ENCODE peak calls at places on chromosomes 3 and 15, in nine cellular contexts. One of them, this sample, is unnamed.

GRCh38 chr3:69999191-70000027 is at the start of gene SAMMSON:
- DNase-seq in HTR-8/SVneo: peak
- DNase-seq in neural crest cell: no peak
- DNase-seq in amygdala: peak
- DNase-seq in lung: no peak
- DNase-seq in GM12865: no peak
- DNase-seq in activated CD4-positive, alpha-beta T cell treated with anti-CD3 and anti-CD28 coated beads, Interleukin-2, amount 10 ng/mL, durations not matched to agents 7 days and 5 days: no peak
- DNase-seq in neuronal stem cell: no peak
- DNase-seq in mesendoderm: peak
- DNase-seq in this sample: peak

GRCh38 chr15:78540955-78541743 is 905 bp downstream of the PSMA4 start:
- DNase-seq in HTR-8/SVneo: no peak
- DNase-seq in neural crest cell: no peak
- DNase-seq in amygdala: no peak
- DNase-seq in lung: no peak
- DNase-seq in GM12865: no peak
- DNase-seq in activated CD4-positive, alpha-beta T cell treated with anti-CD3 and anti-CD28 coated beads, Interleukin-2, amount 10 ng/mL, durations not matched to agents 7 days and 5 days: peak
- DNase-seq in neuronal stem cell: no peak
- DNase-seq in mesendoderm: peak
- DNase-seq in this sample: no peak

GRCh38 chr3:85007195-85008094 is 48.7 kb downstream of the CADM2 start:
- DNase-seq in HTR-8/SVneo: no peak
- DNase-seq in neural crest cell: no peak
- DNase-seq in amygdala: no peak
- DNase-seq in lung: no peak
- DNase-seq in GM12865: no peak
- DNase-seq in activated CD4-positive, alpha-beta T cell treated with anti-CD3 and anti-CD28 coated beads, Interleukin-2, amount 10 ng/mL, durations not matched to agents 7 days and 5 days: no peak
- DNase-seq in neuronal stem cell: no peak
- DNase-seq in mesendoderm: no peak
- DNase-seq in this sample: no peak

GRCh38 chr3:23189183-23189582 is 13.9 kb upstream of the UBE2E2 start:
- DNase-seq in HTR-8/SVneo: no peak
- DNase-seq in neural crest cell: no peak
- DNase-seq in amygdala: no peak
- DNase-seq in lung: no peak
- DNase-seq in GM12865: no peak
- DNase-seq in activated CD4-positive, alpha-beta T cell treated with anti-CD3 and anti-CD28 coated beads, Interleukin-2, amount 10 ng/mL, durations not matched to agents 7 days and 5 days: no peak
- DNase-seq in neuronal stem cell: no peak
- DNase-seq in mesendoderm: no peak
- DNase-seq in this sample: no peak

GRCh38 chr3:149909923-149910322 is 60.8 kb downstream of the PFN2 start:
- DNase-seq in HTR-8/SVneo: no peak
- DNase-seq in neural crest cell: no peak
- DNase-seq in amygdala: no peak
- DNase-seq in lung: no peak
- DNase-seq in GM12865: no peak
- DNase-seq in activated CD4-positive, alpha-beta T cell treated with anti-CD3 and anti-CD28 coated beads, Interleukin-2, amount 10 ng/mL, durations not matched to agents 7 days and 5 days: no peak
- DNase-seq in neuronal stem cell: no peak
- DNase-seq in mesendoderm: no peak
- DNase-seq in this sample: no peak

GRCh38 chr3:36992806-36993325 is at the start of gene EPM2AIP1:
- DNase-seq in HTR-8/SVneo: peak
- DNase-seq in neural crest cell: no peak
- DNase-seq in amygdala: no peak
- DNase-seq in lung: peak
- DNase-seq in GM12865: no peak
- DNase-seq in activated CD4-positive, alpha-beta T cell treated with anti-CD3 and anti-CD28 coated beads, Interleukin-2, amount 10 ng/mL, durations not matched to agents 7 days and 5 days: peak
- DNase-seq in neuronal stem cell: no peak
- DNase-seq in mesendoderm: no peak
- DNase-seq in this sample: no peak

GRCh38 chr3:157089455-157090221 is 70.3 kb downstream of the CCNL1 start:
- DNase-seq in HTR-8/SVneo: no peak
- DNase-seq in neural crest cell: no peak
- DNase-seq in amygdala: no peak
- DNase-seq in lung: peak
- DNase-seq in GM12865: peak
- DNase-seq in activated CD4-positive, alpha-beta T cell treated with anti-CD3 and anti-CD28 coated beads, Interleukin-2, amount 10 ng/mL, durations not matched to agents 7 days and 5 days: peak
- DNase-seq in neuronal stem cell: no peak
- DNase-seq in mesendoderm: peak
- DNase-seq in this sample: no peak

GRCh38 chr3:45565341-45565740 is 29.2 kb upstream of the LIMD1 start:
- DNase-seq in HTR-8/SVneo: no peak
- DNase-seq in neural crest cell: no peak
- DNase-seq in amygdala: no peak
- DNase-seq in lung: no peak
- DNase-seq in GM12865: peak
- DNase-seq in activated CD4-positive, alpha-beta T cell treated with anti-CD3 and anti-CD28 coated beads, Interleukin-2, amount 10 ng/mL, durations not matched to agents 7 days and 5 days: no peak
- DNase-seq in neuronal stem cell: no peak
- DNase-seq in mesendoderm: no peak
- DNase-seq in this sample: no peak

GRCh38 chr3:77906102-77906709 is 866.3 kb downstream of the ROBO2 start:
- DNase-seq in HTR-8/SVneo: no peak
- DNase-seq in neural crest cell: no peak
- DNase-seq in amygdala: no peak
- DNase-seq in lung: no peak
- DNase-seq in GM12865: no peak
- DNase-seq in activated CD4-positive, alpha-beta T cell treated with anti-CD3 and anti-CD28 coated beads, Interleukin-2, amount 10 ng/mL, durations not matched to agents 7 days and 5 days: no peak
- DNase-seq in neuronal stem cell: no peak
- DNase-seq in mesendoderm: no peak
- DNase-seq in this sample: no peak

GRCh38 chr3:23612296-23612891 is 193.4 kb upstream of the UBE2E1 start:
- DNase-seq in HTR-8/SVneo: peak
- DNase-seq in neural crest cell: no peak
- DNase-seq in amygdala: no peak
- DNase-seq in lung: no peak
- DNase-seq in GM12865: no peak
- DNase-seq in activated CD4-positive, alpha-beta T cell treated with anti-CD3 and anti-CD28 coated beads, Interleukin-2, amount 10 ng/mL, durations not matched to agents 7 days and 5 days: no peak
- DNase-seq in neuronal stem cell: no peak
- DNase-seq in mesendoderm: no peak
- DNase-seq in this sample: no peak

GRCh38 chr3:63343674-63344073 is 65.6 kb downstream of the SYNPR start:
- DNase-seq in HTR-8/SVneo: peak
- DNase-seq in neural crest cell: no peak
- DNase-seq in amygdala: peak
- DNase-seq in lung: peak
- DNase-seq in GM12865: peak
- DNase-seq in activated CD4-positive, alpha-beta T cell treated with anti-CD3 and anti-CD28 coated beads, Interleukin-2, amount 10 ng/mL, durations not matched to agents 7 days and 5 days: no peak
- DNase-seq in neuronal stem cell: no peak
- DNase-seq in mesendoderm: peak
- DNase-seq in this sample: no peak

GRCh38 chr3:130992344-130992743 is 34.3 kb downstream of the ASTE1 start:
- DNase-seq in HTR-8/SVneo: no peak
- DNase-seq in neural crest cell: no peak
- DNase-seq in amygdala: no peak
- DNase-seq in lung: no peak
- DNase-seq in GM12865: no peak
- DNase-seq in activated CD4-positive, alpha-beta T cell treated with anti-CD3 and anti-CD28 coated beads, Interleukin-2, amount 10 ng/mL, durations not matched to agents 7 days and 5 days: no peak
- DNase-seq in neuronal stem cell: no peak
- DNase-seq in mesendoderm: no peak
- DNase-seq in this sample: no peak

GRCh38 chr3:89250742-89251141 is 143.3 kb downstream of the EPHA3 start:
- DNase-seq in HTR-8/SVneo: no peak
- DNase-seq in neural crest cell: no peak
- DNase-seq in amygdala: no peak
- DNase-seq in lung: no peak
- DNase-seq in GM12865: no peak
- DNase-seq in activated CD4-positive, alpha-beta T cell treated with anti-CD3 and anti-CD28 coated beads, Interleukin-2, amount 10 ng/mL, durations not matched to agents 7 days and 5 days: no peak
- DNase-seq in neuronal stem cell: no peak
- DNase-seq in mesendoderm: no peak
- DNase-seq in this sample: no peak

GRCh38 chr3:9254764-9255163 is 5.3 kb upstream of the SRGAP3 start:
- DNase-seq in HTR-8/SVneo: no peak
- DNase-seq in neural crest cell: no peak
- DNase-seq in amygdala: no peak
- DNase-seq in lung: no peak
- DNase-seq in GM12865: no peak
- DNase-seq in activated CD4-positive, alpha-beta T cell treated with anti-CD3 and anti-CD28 coated beads, Interleukin-2, amount 10 ng/mL, durations not matched to agents 7 days and 5 days: no peak
- DNase-seq in neuronal stem cell: no peak
- DNase-seq in mesendoderm: no peak
- DNase-seq in this sample: no peak

GRCh38 chr3:128922804-128923459 is 43.5 kb downstream of the ACAD9 start:
- DNase-seq in HTR-8/SVneo: no peak
- DNase-seq in neural crest cell: no peak
- DNase-seq in amygdala: no peak
- DNase-seq in lung: no peak
- DNase-seq in GM12865: no peak
- DNase-seq in activated CD4-positive, alpha-beta T cell treated with anti-CD3 and anti-CD28 coated beads, Interleukin-2, amount 10 ng/mL, durations not matched to agents 7 days and 5 days: peak
- DNase-seq in neuronal stem cell: no peak
- DNase-seq in mesendoderm: no peak
- DNase-seq in this sample: no peak

GRCh38 chr3:139127101-139127500 is 82.4 kb upstream of the PRR23C start:
- DNase-seq in HTR-8/SVneo: no peak
- DNase-seq in neural crest cell: no peak
- DNase-seq in amygdala: no peak
- DNase-seq in lung: no peak
- DNase-seq in GM12865: peak
- DNase-seq in activated CD4-positive, alpha-beta T cell treated with anti-CD3 and anti-CD28 coated beads, Interleukin-2, amount 10 ng/mL, durations not matched to agents 7 days and 5 days: no peak
- DNase-seq in neuronal stem cell: no peak
- DNase-seq in mesendoderm: no peak
- DNase-seq in this sample: no peak

This sample was measured in hippocampal formation.